ENCODE peak calls at places on chromosomes 7 and 10, in four cellular contexts. T is astrocyte of the cerebellum, X is bronchial epithelial cell, K is A549. S is an unnamed sample.

GRCh38 chr10:104142081-104142480 is 20.1 kb downstream of the SFR1 start:
- DNase-seq in X (no peak), T (no peak), K (no peak), S (no peak)

GRCh38 chr7:108239501-108240225 is 109.5 kb upstream of the LAMB4 start:
- DNase-seq in T (no peak), K (no peak), X (no peak), S (no peak)

GRCh38 chr10:69439350-69439739 is 11.9 kb upstream of the TSPAN15 start:
- DNase-seq in X (peak), K (peak), T (no peak), S (peak)

GRCh38 chr7:77327932-77328628 is 88.1 kb downstream of the GSAP start:
- DNase-seq in K (no peak), X (no peak), T (peak), S (no peak)

GRCh38 chr7:41436139-41436538 is 266.8 kb downstream of the INHBA start:
- DNase-seq in X (peak), T (no peak), K (no peak), S (peak)

GRCh38 chr7:64174941-64175340 is 32.1 kb upstream of the ZNF735 start:
- DNase-seq in K (no peak), T (no peak), X (no peak), S (peak)

GRCh38 chr10:68302503-68302823 is 29.4 kb upstream of the HNRNPH3 start:
- DNase-seq in K (no peak), T (no peak), X (no peak), S (no peak)

GRCh38 chr10:114393482-114393881 is 10.8 kb downstream of the AFAP1L2 start:
- DNase-seq in T (no peak), K (no peak), X (peak), S (peak)

GRCh38 chr10:3774814-3775670 is 10.0 kb downstream of the KLF6 start:
- DNase-seq in T (peak), X (peak), K (peak), S (peak)

DNA sequence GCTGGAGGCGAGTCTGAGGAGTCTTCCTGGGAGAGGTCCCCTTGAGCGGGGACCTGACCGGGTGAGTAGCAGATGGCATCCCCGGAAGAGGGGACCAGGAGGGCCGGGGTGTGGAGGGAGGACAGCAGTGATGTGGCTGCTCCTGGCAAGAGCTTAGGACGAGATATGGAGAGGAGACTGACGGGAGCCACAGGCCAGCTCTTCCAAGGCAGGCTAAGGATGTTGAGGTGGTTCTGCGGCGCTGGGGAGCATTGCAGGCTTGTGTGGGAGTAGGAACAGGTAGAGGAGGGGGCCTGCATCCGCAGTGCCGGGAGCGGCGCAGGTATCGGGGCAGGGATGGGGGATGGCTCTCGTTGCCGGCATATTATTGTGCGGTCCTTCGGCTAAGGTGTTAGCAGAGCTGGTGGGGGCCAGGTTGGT is 76.7 kb upstream of the ANLN start:
- DNase-seq in T (no peak), K (no peak), X (no peak), S (no peak)
- TF ChIP-seq CTCF in T (peak), K (no peak), X (no peak), S (no peak)

DNA sequence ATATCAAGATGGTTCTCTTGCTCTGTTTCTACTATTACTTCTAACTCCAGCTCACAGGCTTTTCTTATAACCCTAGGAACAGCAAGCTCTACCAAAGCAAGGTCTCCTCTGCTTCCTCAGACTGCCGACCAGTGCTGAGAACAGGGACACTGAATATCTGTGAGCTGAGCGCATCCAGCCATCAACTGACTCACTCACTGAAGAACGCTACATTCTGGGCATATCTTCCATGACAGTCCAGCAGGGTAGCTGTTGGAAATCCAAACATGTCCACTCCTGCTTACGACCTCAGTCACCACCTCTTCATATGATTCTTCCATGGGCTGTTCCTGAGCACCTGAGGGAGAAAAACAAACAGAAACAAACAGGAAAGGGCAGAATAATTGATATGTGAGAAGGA is 2.8 kb downstream of the ZNF32 start:
- DNase-seq in X (peak), K (no peak), T (no peak), S (no peak)
- H3K4me3 ChIP-seq in X (no peak), K (no peak), T (no peak), S (no peak)

GRCh38 chr7:116451958-116452729 is 47.4 kb upstream of the CAV2 start:
- DNase-seq in K (no peak), T (no peak), X (no peak), S (no peak)
- TF ChIP-seq CTCF in K (no peak), T (peak), X (no peak), S (no peak)

GRCh38 chr7:155276032-155276799 is 21.5 kb upstream of the INSIG1 start:
- DNase-seq in T (no peak), X (no peak), K (no peak), S (no peak)
- H3K4me3 ChIP-seq in T (no peak), X (no peak), K (no peak), S (no peak)

GRCh38 chr10:129866894-129867293 is 97.2 kb downstream of the EBF3 start:
- DNase-seq in T (no peak), X (no peak), K (no peak), S (no peak)
- TF ChIP-seq CTCF in T (no peak), X (no peak), K (no peak), S (no peak)

GRCh38 chr7:99729501-99730261 is 5.3 kb downstream of the CYP3A7 start:
- DNase-seq in T (no peak), X (peak), K (peak), S (peak)
- H3K4me3 ChIP-seq in T (no peak), X (no peak), K (no peak), S (no peak)

GRCh38 chr10:132162590-132163277 is 24.0 kb upstream of the DPYSL4 start:
- DNase-seq in X (no peak), T (no peak), K (no peak), S (no peak)
- TF ChIP-seq CTCF in X (no peak), T (no peak), K (no peak), S (no peak)